ENCODE peak calls at places on chromosome 9, in five cellular contexts. One of them, this sample, is unnamed.

GRCh38 chr9:70679845-70680244 is 265.4 kb upstream of the KLF9 start:
- DNase-seq in amniotic stem cell: no peak
- DNase-seq in GM13976: no peak
- DNase-seq in left ventricle myocardium inferior: no peak
- DNase-seq in AG08396: no peak
- DNase-seq in this sample: no peak

GRCh38 chr9:27382308-27382707 is 85.4 kb upstream of the EQTN start:
- DNase-seq in amniotic stem cell: no peak
- DNase-seq in GM13976: no peak
- DNase-seq in left ventricle myocardium inferior: no peak
- DNase-seq in AG08396: no peak
- DNase-seq in this sample: no peak

GRCh38 chr9:136292591-136293448 is 11.1 kb downstream of the CCDC187 start:
- DNase-seq in amniotic stem cell: no peak
- DNase-seq in GM13976: no peak
- DNase-seq in left ventricle myocardium inferior: no peak
- DNase-seq in AG08396: no peak
- DNase-seq in this sample: no peak

GRCh38 chr9:33698267-33698666 is 97.1 kb upstream of the PRSS3 start:
- DNase-seq in amniotic stem cell: no peak
- DNase-seq in GM13976: no peak
- DNase-seq in left ventricle myocardium inferior: no peak
- DNase-seq in AG08396: no peak
- DNase-seq in this sample: no peak

GRCh38 chr9:94649100-94649855 is 10.0 kb upstream of the FBP1 start:
- DNase-seq in amniotic stem cell: no peak
- DNase-seq in GM13976: no peak
- DNase-seq in left ventricle myocardium inferior: no peak
- DNase-seq in AG08396: peak
- DNase-seq in this sample: no peak

GRCh38 chr9:98745470-98745869 is 36.7 kb upstream of the GABBR2 start:
- DNase-seq in amniotic stem cell: no peak
- DNase-seq in GM13976: no peak
- DNase-seq in left ventricle myocardium inferior: no peak
- DNase-seq in AG08396: no peak
- DNase-seq in this sample: no peak

GRCh38 chr9:137606005-137606601 is 617 bp downstream of the ARRDC1 start:
- DNase-seq in amniotic stem cell: no peak
- DNase-seq in GM13976: no peak
- DNase-seq in left ventricle myocardium inferior: no peak
- DNase-seq in AG08396: no peak
- DNase-seq in this sample: no peak

GRCh38 chr9:93592389-93593021 is 16.1 kb downstream of the PHF2 start:
- DNase-seq in amniotic stem cell: no peak
- DNase-seq in GM13976: peak
- DNase-seq in left ventricle myocardium inferior: no peak
- DNase-seq in AG08396: no peak
- DNase-seq in this sample: no peak

GRCh38 chr9:130890124-130890523 is 6.5 kb downstream of the QRFP start:
- DNase-seq in amniotic stem cell: no peak
- DNase-seq in GM13976: no peak
- DNase-seq in left ventricle myocardium inferior: no peak
- DNase-seq in AG08396: no peak
- DNase-seq in this sample: no peak

GRCh38 chr9:133031496-133031911 is 707 bp downstream of the GTF3C5 start:
- DNase-seq in amniotic stem cell: no peak
- DNase-seq in GM13976: no peak
- DNase-seq in left ventricle myocardium inferior: no peak
- DNase-seq in AG08396: no peak
- DNase-seq in this sample: no peak

GRCh38 chr9:114512337-114512874 is 7.1 kb upstream of the WHRN start:
- DNase-seq in amniotic stem cell: no peak
- DNase-seq in GM13976: no peak
- DNase-seq in left ventricle myocardium inferior: no peak
- DNase-seq in AG08396: no peak
- DNase-seq in this sample: no peak

GRCh38 chr9:129885670-129886106 is 50.4 kb downstream of the USP20 start:
- DNase-seq in amniotic stem cell: peak
- DNase-seq in GM13976: peak
- DNase-seq in left ventricle myocardium inferior: peak
- DNase-seq in AG08396: peak
- DNase-seq in this sample: peak

GRCh38 chr9:91898451-91899433 is 51.3 kb downstream of the ROR2 start:
- DNase-seq in amniotic stem cell: no peak
- DNase-seq in GM13976: no peak
- DNase-seq in left ventricle myocardium inferior: no peak
- DNase-seq in AG08396: no peak
- DNase-seq in this sample: peak

GRCh38 chr9:108869092-108869725 is 7.1 kb downstream of the ACTL7A start:
- DNase-seq in amniotic stem cell: no peak
- DNase-seq in GM13976: no peak
- DNase-seq in left ventricle myocardium inferior: no peak
- DNase-seq in AG08396: peak
- DNase-seq in this sample: no peak

GRCh38 chr9:93965830-93966577 is 10.8 kb upstream of the BARX1 start:
- DNase-seq in amniotic stem cell: no peak
- DNase-seq in GM13976: peak
- DNase-seq in left ventricle myocardium inferior: no peak
- DNase-seq in AG08396: no peak
- DNase-seq in this sample: no peak

GRCh38 chr9:7178729-7179128 is 421.0 kb downstream of the KDM4C start:
- DNase-seq in amniotic stem cell: no peak
- DNase-seq in GM13976: no peak
- DNase-seq in left ventricle myocardium inferior: no peak
- DNase-seq in AG08396: no peak
- DNase-seq in this sample: no peak

GRCh38 chr9:14846871-14847311 is 63.3 kb downstream of the FREM1 start:
- DNase-seq in amniotic stem cell: no peak
- DNase-seq in GM13976: peak
- DNase-seq in left ventricle myocardium inferior: peak
- DNase-seq in AG08396: peak
- DNase-seq in this sample: peak

GRCh38 chr9:97307500-97308163 is at the start of gene CCDC180:
- DNase-seq in amniotic stem cell: no peak
- DNase-seq in GM13976: no peak
- DNase-seq in left ventricle myocardium inferior: no peak
- DNase-seq in AG08396: no peak
- DNase-seq in this sample: no peak

GRCh38 chr9:73565026-73565425 is 413.4 kb downstream of the ANXA1 start:
- DNase-seq in amniotic stem cell: no peak
- DNase-seq in GM13976: no peak
- DNase-seq in left ventricle myocardium inferior: no peak
- DNase-seq in AG08396: no peak
- DNase-seq in this sample: no peak

GRCh38 chr9:108377382-108377781 is 478.4 kb downstream of the ACTL7B start:
- DNase-seq in amniotic stem cell: no peak
- DNase-seq in GM13976: no peak
- DNase-seq in left ventricle myocardium inferior: no peak
- DNase-seq in AG08396: no peak
- DNase-seq in this sample: no peak

GRCh38 chr9:13491138-13491492 is 211.6 kb upstream of the MPDZ start:
- DNase-seq in amniotic stem cell: no peak
- DNase-seq in GM13976: no peak
- DNase-seq in left ventricle myocardium inferior: no peak
- DNase-seq in AG08396: no peak
- DNase-seq in this sample: no peak

GRCh38 chr9:114216081-114216480 is 60.7 kb downstream of the COL27A1 start:
- DNase-seq in amniotic stem cell: no peak
- DNase-seq in GM13976: no peak
- DNase-seq in left ventricle myocardium inferior: peak
- DNase-seq in AG08396: no peak
- DNase-seq in this sample: no peak

GRCh38 chr9:93091453-93092081 is 4.5 kb upstream of the CARD19 start:
- DNase-seq in amniotic stem cell: peak
- DNase-seq in GM13976: no peak
- DNase-seq in left ventricle myocardium inferior: no peak
- DNase-seq in AG08396: peak
- DNase-seq in this sample: no peak

GRCh38 chr9:133142657-133143592 is 20.8 kb downstream of the GBGT1 start:
- DNase-seq in amniotic stem cell: no peak
- DNase-seq in GM13976: peak
- DNase-seq in left ventricle myocardium inferior: no peak
- DNase-seq in AG08396: no peak
- DNase-seq in this sample: no peak

GRCh38 chr9:96603305-96604004 is 16.2 kb downstream of the CDC14B start:
- DNase-seq in amniotic stem cell: no peak
- DNase-seq in GM13976: no peak
- DNase-seq in left ventricle myocardium inferior: no peak
- DNase-seq in AG08396: no peak
- DNase-seq in this sample: no peak

GRCh38 chr9:127898433-127899199 is 787 bp downstream of the ST6GALNAC6 start:
- DNase-seq in amniotic stem cell: peak
- DNase-seq in GM13976: peak
- DNase-seq in left ventricle myocardium inferior: no peak
- DNase-seq in AG08396: peak
- DNase-seq in this sample: no peak

GRCh38 chr9:26535146-26535545 is 357.5 kb downstream of the CAAP1 start:
- DNase-seq in amniotic stem cell: no peak
- DNase-seq in GM13976: no peak
- DNase-seq in left ventricle myocardium inferior: no peak
- DNase-seq in AG08396: no peak
- DNase-seq in this sample: no peak

GRCh38 chr9:16312116-16312515 is 558.4 kb downstream of the BNC2 start:
- DNase-seq in amniotic stem cell: no peak
- DNase-seq in GM13976: no peak
- DNase-seq in left ventricle myocardium inferior: no peak
- DNase-seq in AG08396: no peak
- DNase-seq in this sample: no peak

GRCh38 chr9:5480919-5481743 is 29.2 kb upstream of the PDCD1LG2 start:
- DNase-seq in amniotic stem cell: no peak
- DNase-seq in GM13976: no peak
- DNase-seq in left ventricle myocardium inferior: no peak
- DNase-seq in AG08396: no peak
- DNase-seq in this sample: no peak

GRCh38 chr9:92641092-92641809 is 28.7 kb downstream of the IPPK start:
- DNase-seq in amniotic stem cell: no peak
- DNase-seq in GM13976: no peak
- DNase-seq in left ventricle myocardium inferior: no peak
- DNase-seq in AG08396: no peak
- DNase-seq in this sample: no peak

GRCh38 chr9:19969721-19970120 is 180.9 kb upstream of the SLC24A2 start:
- DNase-seq in amniotic stem cell: no peak
- DNase-seq in GM13976: no peak
- DNase-seq in left ventricle myocardium inferior: no peak
- DNase-seq in AG08396: no peak
- DNase-seq in this sample: no peak

GRCh38 chr9:110969971-110970381 is 68.3 kb downstream of the LPAR1 start:
- DNase-seq in amniotic stem cell: peak
- DNase-seq in GM13976: no peak
- DNase-seq in left ventricle myocardium inferior: no peak
- DNase-seq in AG08396: peak
- DNase-seq in this sample: no peak

GRCh38 chr9:136945333-136946227 is 537 bp downstream of the C8G start:
- DNase-seq in amniotic stem cell: no peak
- DNase-seq in GM13976: no peak
- DNase-seq in left ventricle myocardium inferior: no peak
- DNase-seq in AG08396: no peak
- DNase-seq in this sample: no peak

GRCh38 chr9:135087489-135087791 is at the start of gene OLFM1:
- DNase-seq in amniotic stem cell: peak
- DNase-seq in GM13976: peak
- DNase-seq in left ventricle myocardium inferior: peak
- DNase-seq in AG08396: peak
- DNase-seq in this sample: peak